ENCODE peak calls at places on chromosome 1, in eight cellular contexts. R, B, K, G, U, M, I and C are unnamed samples.

GRCh38 chr1:9901148-9902059 is 8.7 kb downstream of the CTNNBIP1 start:
- DNase-seq in G (no peak), I (no peak), R (no peak), B (peak), K (peak), U (no peak), M (no peak), C (no peak)

GRCh38 chr1:202811296-202812175 is 782 bp downstream of the PCAT6 start:
- DNase-seq in I (peak), B (peak), M (peak), U (no peak), R (no peak), G (no peak), K (peak), C (no peak)

GRCh38 chr1:44646276-44646675 is 28.0 kb downstream of the TMEM53 start:
- DNase-seq in M (no peak), G (no peak), R (no peak), I (peak), U (no peak), B (no peak), K (no peak), C (no peak)

GRCh38 chr1:233544304-233544703 is 69.6 kb upstream of the KCNK1 start:
- DNase-seq in B (no peak), K (no peak), I (no peak), U (no peak), M (no peak), R (no peak), G (no peak), C (no peak)

GRCh38 chr1:212518188-212518951 is 85.7 kb downstream of the NENF start:
- DNase-seq in K (peak), G (no peak), I (peak), B (peak), U (no peak), M (peak), R (peak), C (no peak)

GRCh38 chr1:99818063-99818699 is 32.0 kb upstream of the AGL start:
- DNase-seq in R (peak), G (no peak), U (no peak), I (no peak), B (no peak), M (peak), K (no peak), C (no peak)

GRCh38 chr1:179743679-179744400 is 749 bp downstream of the FAM163A start:
- DNase-seq in G (no peak), I (no peak), M (peak), K (no peak), U (no peak), B (no peak), R (no peak), C (no peak)

GRCh38 chr1:222911866-222912265 is 97.0 kb downstream of the DISP1 start:
- DNase-seq in B (no peak), G (no peak), R (peak), K (no peak), M (peak), U (no peak), I (no peak), C (no peak)

GRCh38 chr1:62401034-62401433 is 35.8 kb upstream of the USP1 start:
- DNase-seq in K (no peak), I (no peak), R (no peak), U (no peak), G (no peak), M (no peak), B (no peak), C (no peak)

GRCh38 chr1:217191441-217191840 is 439.4 kb downstream of the GPATCH2 start:
- DNase-seq in B (no peak), M (peak), G (no peak), K (no peak), U (no peak), I (no peak), R (no peak), C (no peak)

GRCh38 chr1:222817529-222817928 is 2.7 kb downstream of the DISP1 start:
- DNase-seq in K (no peak), B (no peak), G (no peak), U (peak), M (peak), R (peak), I (no peak), C (peak)

GRCh38 chr1:2587071-2587859 is 688 bp downstream of the PRXL2B start:
- DNase-seq in B (no peak), U (no peak), M (no peak), R (peak), I (no peak), G (no peak), K (peak), C (no peak)

GRCh38 chr1:33300673-33301072 is 20.2 kb downstream of the A3GALT2 start:
- DNase-seq in G (no peak), R (peak), U (no peak), I (peak), M (peak), B (peak), K (peak), C (no peak)

GRCh38 chr1:18635833-18636671 is 5.4 kb downstream of the PAX7 start:
- DNase-seq in U (no peak), K (no peak), R (peak), M (no peak), G (no peak), B (no peak), I (no peak), C (no peak)
- H3K4me3 ChIP-seq in U (no peak), K (no peak), R (no peak), M (no peak), G (no peak), B (no peak), I (no peak), C (no peak)

DNA sequence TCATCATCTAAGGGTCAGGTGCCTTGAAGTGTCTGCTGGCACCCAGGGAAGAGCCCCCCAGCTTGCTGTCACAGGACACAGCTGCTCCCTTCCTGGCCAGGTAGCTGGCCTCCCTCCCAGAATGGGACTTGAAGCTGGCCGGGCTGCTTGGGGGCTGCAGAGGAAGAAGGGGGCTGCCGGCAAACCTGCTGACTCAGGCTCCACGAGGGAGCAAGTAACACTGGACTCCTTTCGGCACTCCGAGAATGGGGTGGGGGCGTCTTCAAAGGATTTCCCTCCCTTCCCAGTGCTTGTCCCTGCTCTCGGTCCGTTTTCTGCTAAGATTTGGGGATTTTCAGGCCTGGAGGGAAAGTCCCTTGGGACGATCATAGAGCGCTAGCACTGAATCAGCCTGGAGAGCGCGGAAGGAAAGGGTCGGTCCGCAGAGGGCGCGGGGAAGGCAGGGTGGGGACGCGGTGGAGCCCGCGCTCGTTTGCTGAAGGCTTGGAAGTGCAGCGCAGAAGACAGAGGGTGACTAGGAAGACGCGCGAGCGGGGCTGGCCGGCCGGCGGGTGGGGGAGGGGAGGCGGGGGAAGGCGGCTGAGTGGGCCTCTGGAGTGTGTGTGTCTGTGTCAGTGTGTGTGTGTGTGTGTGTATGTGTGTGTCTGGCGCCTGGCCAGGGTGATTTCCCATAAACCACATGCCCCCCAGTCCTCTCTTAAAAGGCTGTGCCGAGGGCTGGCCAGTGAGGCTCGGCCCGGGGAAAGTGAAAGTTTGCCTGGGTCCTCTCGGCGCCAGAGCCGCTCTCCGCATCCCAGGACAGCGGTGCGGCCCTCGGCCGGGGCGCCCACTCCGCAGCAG is at the start of gene CSF1:
- DNase-seq in M (peak), I (peak), U (no peak), G (peak), K (peak), R (peak), B (peak), C (peak)
- TF ChIP-seq CTCF in M (no peak), I (no peak), U (no peak), G (no peak), K (no peak), R (no peak), B (no peak), C (no peak)

GRCh38 chr1:204127597-204128242 is 24.1 kb downstream of the ETNK2 start:
- DNase-seq in M (peak), K (peak), U (peak), B (peak), G (peak), I (peak), R (peak), C (peak)

GRCh38 chr1:204126941-204127340 is 24.9 kb downstream of the ETNK2 start:
- DNase-seq in R (no peak), G (no peak), I (no peak), U (no peak), K (no peak), B (no peak), M (no peak), C (no peak)

GRCh38 chr1:204128964-204129896 is 22.6 kb downstream of the ETNK2 start:
- DNase-seq in K (peak), U (no peak), B (peak), M (peak), I (peak), G (peak), R (peak), C (peak)

GRCh38 chr1:204130178-204130577 is 21.7 kb downstream of the ETNK2 start:
- DNase-seq in R (no peak), U (no peak), I (peak), B (no peak), G (no peak), M (no peak), K (no peak), C (no peak)

DNA sequence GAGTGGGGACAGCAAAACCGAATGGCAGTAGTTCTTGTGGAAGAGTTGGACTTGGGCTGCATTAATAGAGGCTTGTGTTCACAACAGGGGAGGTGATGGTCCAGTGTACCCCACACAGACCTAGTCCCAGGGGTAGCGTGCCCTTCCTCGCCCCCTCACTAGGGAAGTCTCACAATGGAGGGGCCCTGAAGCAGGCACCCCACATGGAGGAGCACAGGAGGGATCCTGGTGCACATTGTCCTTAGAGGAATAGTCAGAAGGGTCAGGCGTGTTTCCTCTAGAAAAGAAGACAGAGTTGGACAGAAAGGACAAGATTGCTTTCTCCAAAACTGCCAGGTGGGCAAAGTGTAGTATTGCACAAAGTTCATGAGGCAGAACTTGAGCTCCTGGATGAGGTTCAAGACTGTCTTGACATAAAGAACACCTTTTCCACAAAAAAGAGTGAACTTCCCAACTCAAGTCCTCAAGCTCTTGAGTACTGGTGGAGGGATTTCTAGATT is 23.3 kb downstream of the ETNK2 start:
- DNase-seq in B (no peak), R (no peak), U (no peak), M (no peak), G (no peak), K (no peak), I (no peak), C (no peak)
- H3K4me3 ChIP-seq in B (peak), R (no peak), U (no peak), M (no peak), G (no peak), K (no peak), I (no peak), C (no peak)

GRCh38 chr1:31458287-31458896 is 45.4 kb downstream of the SERINC2 start:
- DNase-seq in B (no peak), G (no peak), I (no peak), M (no peak), U (no peak), R (no peak), K (no peak), C (no peak)

GRCh38 chr1:31460027-31460426 is 47.0 kb downstream of the SERINC2 start:
- DNase-seq in K (no peak), I (no peak), R (peak), U (no peak), B (no peak), G (no peak), M (peak), C (no peak)
- TF ChIP-seq CTCF in K (peak), I (no peak), R (peak), U (peak), B (no peak), G (peak), M (peak), C (peak)

GRCh38 chr1:101993703-101994102 is 3.0 kb downstream of the OLFM3 start:
- DNase-seq in I (no peak), G (no peak), R (no peak), B (no peak), U (no peak), M (no peak), K (no peak), C (no peak)

GRCh38 chr1:101992816-101993575 is 3.7 kb downstream of the OLFM3 start:
- DNase-seq in U (no peak), M (no peak), I (no peak), R (no peak), K (no peak), G (no peak), B (no peak), C (no peak)

GRCh38 chr1:101996830-101997485 is at the start of gene OLFM3:
- DNase-seq in R (no peak), K (no peak), U (no peak), I (no peak), M (no peak), B (no peak), G (peak), C (no peak)

GRCh38 chr1:102002057-102002456 is 5.3 kb upstream of the OLFM3 start:
- DNase-seq in K (no peak), M (no peak), G (no peak), U (no peak), I (no peak), R (no peak), B (no peak), C (no peak)

GRCh38 chr1:101995984-101996731 is 568 bp downstream of the OLFM3 start:
- DNase-seq in M (no peak), B (no peak), K (no peak), U (no peak), R (no peak), G (no peak), I (no peak), C (no peak)
- H3K4me3 ChIP-seq in M (no peak), B (peak), K (no peak), U (no peak), R (no peak), G (no peak), I (no peak), C (no peak)

GRCh38 chr1:6757719-6758435 is 27.4 kb upstream of the CAMTA1 start:
- DNase-seq in I (no peak), U (no peak), B (no peak), R (peak), K (no peak), M (no peak), G (no peak), C (no peak)
- TF ChIP-seq CTCF in I (no peak), U (no peak), B (no peak), R (no peak), K (no peak), M (no peak), G (no peak), C (no peak)

DNA sequence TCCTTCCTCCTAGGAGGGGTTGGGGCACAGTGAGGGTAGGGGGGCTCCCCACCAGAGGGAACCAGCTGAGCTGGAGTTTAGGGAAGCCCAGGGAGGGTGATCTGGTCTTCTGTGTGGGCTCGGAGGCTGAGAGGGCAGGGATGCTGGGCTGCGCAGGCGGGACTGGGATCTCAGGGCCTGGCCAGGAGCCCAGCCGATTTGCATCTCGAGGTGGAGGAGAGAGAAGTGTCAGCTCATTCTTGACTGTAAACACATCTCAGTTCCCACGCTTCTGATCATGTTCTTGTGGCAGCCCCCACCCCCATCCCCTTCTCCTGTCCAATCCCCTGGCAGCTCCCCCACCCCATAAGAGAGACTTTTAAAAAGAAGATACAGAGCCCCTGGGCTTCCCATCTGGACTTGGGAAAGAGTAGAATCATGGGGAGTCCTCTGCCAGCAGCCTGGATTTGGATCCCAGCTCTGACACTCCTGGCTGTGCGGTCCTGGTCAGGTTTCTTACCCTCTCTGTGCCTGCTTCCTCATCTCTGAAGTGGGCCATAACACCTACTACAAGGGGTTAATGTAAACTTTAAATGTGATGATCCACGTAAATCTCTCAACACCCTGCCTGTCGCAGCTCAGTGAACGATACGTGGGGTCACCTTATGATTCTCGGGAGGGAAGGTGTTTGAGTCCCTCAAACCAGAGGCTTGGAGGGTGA is 6.7 kb downstream of the PEAR1 start:
- DNase-seq in I (no peak), M (no peak), R (peak), U (no peak), G (no peak), K (no peak), B (no peak), C (no peak)
- H3K4me3 ChIP-seq in I (no peak), M (no peak), R (no peak), U (no peak), G (no peak), K (no peak), B (peak), C (no peak)

GRCh38 chr1:47948126-47948525 is 49.1 kb downstream of the TRABD2B start:
- DNase-seq in U (no peak), R (no peak), G (no peak), B (no peak), K (no peak), M (peak), I (no peak), C (no peak)
- TF ChIP-seq CTCF in U (peak), R (peak), G (peak), B (no peak), K (peak), M (no peak), I (no peak), C (peak)